ENCODE peak calls at places on chromosomes 3 and 15, in four cellular contexts. One of them, this sample, is unnamed.

GRCh38 chr3:126201168-126201567 is 20.8 kb upstream of the ALDH1L1 start:
- DNase-seq in K562: no peak
- DNase-seq in GM12878: no peak
- DNase-seq in HepG2: no peak
- DNase-seq in this sample: no peak

GRCh38 chr3:73784647-73785420 is 160.1 kb upstream of the PDZRN3 start:
- DNase-seq in K562: no peak
- DNase-seq in GM12878: no peak
- DNase-seq in HepG2: no peak
- DNase-seq in this sample: no peak

GRCh38 chr3:42572278-42572677 is 9.5 kb downstream of the SEC22C start:
- DNase-seq in K562: peak
- DNase-seq in GM12878: no peak
- DNase-seq in HepG2: peak
- DNase-seq in this sample: peak

GRCh38 chr3:195260286-195260905 is 10.6 kb downstream of the XXYLT1 start:
- DNase-seq in K562: no peak
- DNase-seq in GM12878: no peak
- DNase-seq in HepG2: no peak
- DNase-seq in this sample: peak

GRCh38 chr3:70999730-71000129 is 583.8 kb downstream of the FOXP1 start:
- DNase-seq in K562: no peak
- DNase-seq in GM12878: no peak
- DNase-seq in HepG2: no peak
- DNase-seq in this sample: no peak

GRCh38 chr3:143502101-143502500 is 346.2 kb downstream of the SLC9A9 start:
- DNase-seq in K562: no peak
- DNase-seq in GM12878: no peak
- DNase-seq in HepG2: no peak
- DNase-seq in this sample: no peak

GRCh38 chr15:49155834-49156627 is 632 bp upstream of the COPS2 start:
- DNase-seq in K562: peak
- DNase-seq in GM12878: no peak
- DNase-seq in HepG2: peak
- DNase-seq in this sample: no peak

GRCh38 chr15:41417418-41417811 is 520 bp downstream of the RTF1 start:
- DNase-seq in K562: peak
- DNase-seq in GM12878: no peak
- DNase-seq in HepG2: no peak
- DNase-seq in this sample: no peak

GRCh38 chr15:31606261-31606669 is 279.6 kb downstream of the KLF13 start:
- DNase-seq in K562: no peak
- DNase-seq in GM12878: no peak
- DNase-seq in HepG2: no peak
- DNase-seq in this sample: no peak

GRCh38 chr3:141440942-141441341 is 45.9 kb upstream of the RASA2 start:
- DNase-seq in K562: no peak
- DNase-seq in GM12878: no peak
- DNase-seq in HepG2: no peak
- DNase-seq in this sample: no peak

GRCh38 chr3:113873814-113874526 is 35.4 kb downstream of the GRAMD1C start:
- DNase-seq in K562: no peak
- DNase-seq in GM12878: no peak
- DNase-seq in HepG2: peak
- DNase-seq in this sample: no peak

GRCh38 chr3:45786801-45787495 is 9.4 kb downstream of the SLC6A20 start:
- DNase-seq in K562: no peak
- DNase-seq in GM12878: no peak
- DNase-seq in HepG2: no peak
- DNase-seq in this sample: no peak

GRCh38 chr3:128808672-128809071 is 70.7 kb upstream of the ACAD9 start:
- DNase-seq in K562: no peak
- DNase-seq in GM12878: no peak
- DNase-seq in HepG2: no peak
- DNase-seq in this sample: no peak

GRCh38 chr3:14540821-14541385 is 761 bp upstream of the GRIP2 start:
- DNase-seq in K562: no peak
- DNase-seq in GM12878: no peak
- DNase-seq in HepG2: no peak
- DNase-seq in this sample: no peak

GRCh38 chr3:12508316-12508715 is 24.0 kb downstream of the TSEN2 start:
- DNase-seq in K562: no peak
- DNase-seq in GM12878: no peak
- DNase-seq in HepG2: no peak
- DNase-seq in this sample: no peak

GRCh38 chr15:92915766-92916435 is 15.8 kb downstream of the CHD2 start:
- DNase-seq in K562: no peak
- DNase-seq in GM12878: no peak
- DNase-seq in HepG2: no peak
- DNase-seq in this sample: no peak

GRCh38 chr15:101045835-101046691 is 126.9 kb downstream of the LRRK1 start:
- DNase-seq in K562: no peak
- DNase-seq in GM12878: no peak
- DNase-seq in HepG2: no peak
- DNase-seq in this sample: no peak

GRCh38 chr3:54634122-54634469 is 293.8 kb downstream of the LRTM1 start:
- DNase-seq in K562: no peak
- DNase-seq in GM12878: no peak
- DNase-seq in HepG2: no peak
- DNase-seq in this sample: no peak

GRCh38 chr3:169266986-169267385 is 396.5 kb downstream of the MECOM start:
- DNase-seq in K562: no peak
- DNase-seq in GM12878: no peak
- DNase-seq in HepG2: no peak
- DNase-seq in this sample: no peak

GRCh38 chr3:169268286-169268776 is 395.2 kb downstream of the MECOM start:
- DNase-seq in K562: no peak
- DNase-seq in GM12878: no peak
- DNase-seq in HepG2: no peak
- DNase-seq in this sample: no peak

GRCh38 chr3:169278092-169278491 is 385.4 kb downstream of the MECOM start:
- DNase-seq in K562: no peak
- DNase-seq in GM12878: no peak
- DNase-seq in HepG2: no peak
- DNase-seq in this sample: no peak

GRCh38 chr3:169268942-169269460 is 394.5 kb downstream of the MECOM start:
- DNase-seq in K562: no peak
- DNase-seq in GM12878: no peak
- DNase-seq in HepG2: no peak
- DNase-seq in this sample: no peak

DNA sequence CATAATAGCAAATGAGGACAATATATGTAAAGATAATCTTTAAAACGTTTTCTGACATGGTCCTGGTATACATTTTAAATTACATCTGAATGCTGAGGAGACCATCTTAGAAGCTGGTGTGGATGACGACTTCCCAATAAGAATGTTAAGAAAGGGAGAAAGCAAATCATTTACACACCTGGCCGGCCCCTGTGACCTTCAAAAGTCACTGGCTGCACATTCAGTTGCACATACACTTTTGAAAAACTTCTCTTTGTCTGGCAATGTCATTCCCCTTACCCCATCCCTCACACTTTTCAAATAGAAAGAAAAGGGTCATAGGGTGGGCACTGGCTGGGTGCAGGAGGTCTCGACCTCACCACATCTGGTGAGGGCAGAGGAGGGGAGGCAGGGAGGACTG is 391.0 kb downstream of the MECOM start:
- DNase-seq in K562: no peak
- DNase-seq in GM12878: no peak
- DNase-seq in HepG2: no peak
- DNase-seq in this sample: no peak
- TF ChIP-seq ESRRA in K562: no peak
- TF ChIP-seq ESRRA in GM12878: no peak
- TF ChIP-seq ESRRA in HepG2: no peak
- TF ChIP-seq ESRRA in this sample: no peak

GRCh38 chr15:90648137-90649070 is 68.7 kb upstream of the BLM start:
- DNase-seq in K562: peak
- DNase-seq in GM12878: no peak
- DNase-seq in HepG2: peak
- DNase-seq in this sample: peak
- TF ChIP-seq CREB1 in K562: peak
- TF ChIP-seq CREB1 in GM12878: peak
- TF ChIP-seq CREB1 in HepG2: no peak
- TF ChIP-seq CREB1 in this sample: no peak

DNA sequence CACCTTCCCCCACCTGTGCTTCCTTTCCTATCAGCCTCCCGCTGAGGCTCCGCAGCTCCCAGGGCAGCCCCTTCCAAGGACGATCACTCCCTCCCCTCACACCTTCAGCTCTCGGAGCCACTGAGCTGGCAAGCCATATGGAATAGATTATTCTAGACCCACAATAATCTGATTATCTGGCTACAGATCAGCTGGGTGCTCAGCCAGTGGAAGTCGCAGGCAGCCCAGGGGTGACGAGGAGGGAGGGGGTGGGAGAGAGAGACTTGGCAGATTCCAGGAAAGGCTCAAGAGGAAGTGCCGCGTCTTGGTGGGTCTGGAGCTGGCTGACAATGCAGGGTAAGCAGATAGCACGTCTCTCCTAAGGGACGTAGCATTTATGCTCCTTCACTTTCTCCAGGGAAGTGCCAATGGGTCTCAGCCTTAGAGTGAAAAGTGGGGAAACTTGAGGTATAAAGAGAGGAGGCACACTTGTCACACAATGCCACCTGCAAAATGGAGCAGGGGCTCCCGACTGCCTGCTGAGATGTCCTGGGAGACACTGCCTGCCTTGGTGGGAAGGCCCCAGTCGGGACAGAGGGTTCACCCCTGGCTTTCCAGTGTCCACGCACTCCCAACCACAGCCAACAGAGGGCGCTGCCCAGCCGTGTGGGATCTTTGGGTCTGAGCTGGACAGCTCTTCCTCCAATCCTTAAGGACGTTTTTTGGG is 9.4 kb upstream of the MESP1 start:
- DNase-seq in K562: peak
- DNase-seq in GM12878: no peak
- DNase-seq in HepG2: peak
- DNase-seq in this sample: peak
- TF ChIP-seq ESRRA in K562: peak
- TF ChIP-seq ESRRA in GM12878: no peak
- TF ChIP-seq ESRRA in HepG2: no peak
- TF ChIP-seq ESRRA in this sample: no peak

DNA sequence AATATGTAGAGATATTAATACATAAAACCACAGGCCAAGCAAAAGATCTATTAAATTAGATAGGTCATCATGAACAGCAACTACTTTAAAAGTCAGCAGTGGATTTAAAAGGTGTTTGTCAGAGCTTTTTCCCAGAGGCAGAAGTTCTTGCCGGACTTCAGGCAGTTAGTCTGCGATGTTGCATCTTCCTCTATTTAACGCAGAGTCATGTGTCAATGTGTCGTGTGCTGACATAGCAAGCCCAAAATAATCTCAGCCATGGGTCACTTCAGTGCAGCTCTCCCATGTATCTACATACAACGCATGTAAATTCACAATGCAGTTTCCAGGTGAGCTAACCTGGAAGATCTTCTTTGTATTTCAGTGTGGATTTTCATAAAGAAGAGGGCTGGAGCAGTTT is 8.0 kb upstream of the TMEM212 start:
- DNase-seq in K562: peak
- DNase-seq in GM12878: no peak
- DNase-seq in HepG2: no peak
- DNase-seq in this sample: no peak
- TF ChIP-seq CREB1 in K562: no peak
- TF ChIP-seq CREB1 in GM12878: no peak
- TF ChIP-seq CREB1 in HepG2: no peak
- TF ChIP-seq CREB1 in this sample: no peak

GRCh38 chr3:5212625-5213573 is 25.4 kb downstream of the EDEM1 start:
- DNase-seq in K562: no peak
- DNase-seq in GM12878: no peak
- DNase-seq in HepG2: no peak
- DNase-seq in this sample: peak

GRCh38 chr3:5214352-5214751 is 26.8 kb downstream of the EDEM1 start:
- DNase-seq in K562: no peak
- DNase-seq in GM12878: no peak
- DNase-seq in HepG2: no peak
- DNase-seq in this sample: no peak

GRCh38 chr3:5213574-5213966 is 26.1 kb downstream of the EDEM1 start:
- DNase-seq in K562: no peak
- DNase-seq in GM12878: no peak
- DNase-seq in HepG2: no peak
- DNase-seq in this sample: peak

GRCh38 chr3:5205165-5205941 is 17.8 kb downstream of the EDEM1 start:
- DNase-seq in K562: no peak
- DNase-seq in GM12878: peak
- DNase-seq in HepG2: no peak
- DNase-seq in this sample: no peak

DNA sequence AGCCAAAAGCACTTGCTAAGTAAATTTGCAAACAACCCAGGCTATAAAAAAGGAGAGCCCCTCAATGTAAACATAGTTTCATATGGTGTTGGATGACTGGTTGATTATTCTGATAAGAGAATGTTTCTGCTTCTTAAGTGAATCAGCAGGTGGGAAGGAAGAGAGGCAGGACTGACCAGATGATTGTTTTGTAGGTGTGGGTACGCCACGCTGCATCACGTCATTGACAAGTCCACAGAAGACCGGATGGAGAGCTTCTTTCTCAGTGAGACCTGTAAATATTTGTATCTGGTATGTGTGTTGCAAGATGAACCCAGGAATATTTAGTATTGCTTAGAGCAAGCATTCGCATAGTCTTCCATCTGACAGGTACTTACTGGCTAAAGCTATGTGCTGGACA is 23.4 kb downstream of the EDEM1 start:
- DNase-seq in K562: no peak
- DNase-seq in GM12878: no peak
- DNase-seq in HepG2: no peak
- DNase-seq in this sample: no peak
- TF ChIP-seq ESRRA in K562: no peak
- TF ChIP-seq ESRRA in GM12878: no peak
- TF ChIP-seq ESRRA in HepG2: no peak
- TF ChIP-seq ESRRA in this sample: no peak

GRCh38 chr3:157445897-157446296 is 9.2 kb downstream of the PTX3 start:
- DNase-seq in K562: no peak
- DNase-seq in GM12878: no peak
- DNase-seq in HepG2: no peak
- DNase-seq in this sample: no peak

GRCh38 chr3:157443873-157444770 is 7.5 kb downstream of the PTX3 start:
- DNase-seq in K562: no peak
- DNase-seq in GM12878: no peak
- DNase-seq in HepG2: no peak
- DNase-seq in this sample: no peak

GRCh38 chr3:157444789-157445188 is 8.1 kb downstream of the PTX3 start:
- DNase-seq in K562: no peak
- DNase-seq in GM12878: no peak
- DNase-seq in HepG2: no peak
- DNase-seq in this sample: no peak

GRCh38 chr3:157442729-157443128 is 6.1 kb downstream of the PTX3 start:
- DNase-seq in K562: peak
- DNase-seq in GM12878: no peak
- DNase-seq in HepG2: no peak
- DNase-seq in this sample: no peak

GRCh38 chr3:157447026-157447694 is 10.5 kb downstream of the PTX3 start:
- DNase-seq in K562: no peak
- DNase-seq in GM12878: no peak
- DNase-seq in HepG2: no peak
- DNase-seq in this sample: no peak
- TF ChIP-seq CREB1 in K562: no peak
- TF ChIP-seq CREB1 in GM12878: no peak
- TF ChIP-seq CREB1 in HepG2: no peak
- TF ChIP-seq CREB1 in this sample: no peak

This sample was measured in WTC11.